ENCODE peak calls at places on chromosome 17, in nine cellular contexts. One of them, this sample, is unnamed. For H3K9me3, the result is how much of the 10 kb centered on the place peaks cover.

GRCh38 chr17:14762736-14763479 is 462.0 kb downstream of the HS3ST3B1 start:
- DNase-seq in colonic mucosa: no peak
- DNase-seq in SK-N-SH: no peak
- DNase-seq in astrocyte: no peak
- DNase-seq in A549: no peak
- DNase-seq in fibroblast of lung: no peak
- DNase-seq in left ventricle myocardium inferior: no peak
- DNase-seq in AG04450: no peak
- DNase-seq in RWPE2: no peak
- DNase-seq in this sample: no peak

GRCh38 chr17:27218041-27218440 is 75.9 kb upstream of the WSB1 start:
- DNase-seq in SK-N-SH: no peak
- DNase-seq in colonic mucosa: no peak
- DNase-seq in fibroblast of lung: no peak
- DNase-seq in astrocyte: no peak
- DNase-seq in left ventricle myocardium inferior: no peak
- DNase-seq in RWPE2: no peak
- DNase-seq in AG04450: no peak
- DNase-seq in A549: no peak
- DNase-seq in this sample: no peak

GRCh38 chr17:21279198-21279535 is 5.3 kb upstream of the MAP2K3 start:
- DNase-seq in fibroblast of lung: no peak
- DNase-seq in colonic mucosa: no peak
- DNase-seq in SK-N-SH: no peak
- DNase-seq in astrocyte: no peak
- DNase-seq in A549: no peak
- DNase-seq in left ventricle myocardium inferior: no peak
- DNase-seq in AG04450: no peak
- DNase-seq in RWPE2: no peak
- DNase-seq in this sample: no peak

GRCh38 chr17:82957961-82958491 is 118.2 kb upstream of the ZNF750 start:
- DNase-seq in RWPE2: no peak
- DNase-seq in fibroblast of lung: no peak
- DNase-seq in left ventricle myocardium inferior: peak
- DNase-seq in A549: no peak
- DNase-seq in AG04450: no peak
- DNase-seq in colonic mucosa: no peak
- DNase-seq in SK-N-SH: no peak
- DNase-seq in astrocyte: no peak
- DNase-seq in this sample: no peak

GRCh38 chr17:61574542-61575351 is 16.3 kb downstream of the NACA2 start:
- DNase-seq in SK-N-SH: peak
- DNase-seq in AG04450: no peak
- DNase-seq in astrocyte: peak
- DNase-seq in left ventricle myocardium inferior: no peak
- DNase-seq in colonic mucosa: peak
- DNase-seq in fibroblast of lung: peak
- DNase-seq in RWPE2: no peak
- DNase-seq in A549: peak
- DNase-seq in this sample: no peak

GRCh38 chr17:50055055-50055425 is 870 bp upstream of the ITGA3 start:
- DNase-seq in fibroblast of lung: no peak
- DNase-seq in A549: no peak
- DNase-seq in RWPE2: peak
- DNase-seq in AG04450: no peak
- DNase-seq in astrocyte: peak
- DNase-seq in SK-N-SH: no peak
- DNase-seq in left ventricle myocardium inferior: no peak
- DNase-seq in colonic mucosa: peak
- DNase-seq in this sample: no peak

GRCh38 chr17:73546770-73547345 is 97.4 kb downstream of the SDK2 start:
- DNase-seq in RWPE2: peak
- DNase-seq in left ventricle myocardium inferior: no peak
- DNase-seq in fibroblast of lung: no peak
- DNase-seq in colonic mucosa: peak
- DNase-seq in SK-N-SH: peak
- DNase-seq in A549: peak
- DNase-seq in astrocyte: no peak
- DNase-seq in AG04450: no peak
- DNase-seq in this sample: peak

GRCh38 chr17:72199256-72199655 is 78.4 kb downstream of the SOX9 start:
- DNase-seq in SK-N-SH: no peak
- DNase-seq in fibroblast of lung: no peak
- DNase-seq in left ventricle myocardium inferior: no peak
- DNase-seq in A549: no peak
- DNase-seq in RWPE2: no peak
- DNase-seq in astrocyte: no peak
- DNase-seq in AG04450: no peak
- DNase-seq in colonic mucosa: no peak
- DNase-seq in this sample: no peak

GRCh38 chr17:5794881-5795486 is 210.7 kb upstream of the NLRP1 start:
- DNase-seq in AG04450: no peak
- DNase-seq in fibroblast of lung: no peak
- DNase-seq in SK-N-SH: no peak
- DNase-seq in astrocyte: no peak
- DNase-seq in RWPE2: no peak
- DNase-seq in A549: no peak
- DNase-seq in colonic mucosa: no peak
- DNase-seq in left ventricle myocardium inferior: no peak
- DNase-seq in this sample: no peak

GRCh38 chr17:5797447-5797846 is 213.1 kb upstream of the NLRP1 start:
- DNase-seq in RWPE2: no peak
- DNase-seq in A549: no peak
- DNase-seq in astrocyte: no peak
- DNase-seq in fibroblast of lung: no peak
- DNase-seq in SK-N-SH: no peak
- DNase-seq in left ventricle myocardium inferior: no peak
- DNase-seq in colonic mucosa: no peak
- DNase-seq in AG04450: no peak
- DNase-seq in this sample: no peak

GRCh38 chr17:5789443-5789842 is 205.1 kb upstream of the NLRP1 start:
- DNase-seq in fibroblast of lung: peak
- DNase-seq in astrocyte: peak
- DNase-seq in A549: no peak
- DNase-seq in colonic mucosa: no peak
- DNase-seq in AG04450: no peak
- DNase-seq in SK-N-SH: no peak
- DNase-seq in RWPE2: no peak
- DNase-seq in left ventricle myocardium inferior: no peak
- DNase-seq in this sample: no peak

GRCh38 chr17:5793899-5794298 is 209.6 kb upstream of the NLRP1 start:
- DNase-seq in left ventricle myocardium inferior: no peak
- DNase-seq in AG04450: no peak
- DNase-seq in A549: no peak
- DNase-seq in astrocyte: no peak
- DNase-seq in colonic mucosa: no peak
- DNase-seq in RWPE2: no peak
- DNase-seq in SK-N-SH: no peak
- DNase-seq in fibroblast of lung: no peak
- DNase-seq in this sample: no peak

GRCh38 chr17:5793157-5793556 is 208.8 kb upstream of the NLRP1 start:
- DNase-seq in left ventricle myocardium inferior: no peak
- DNase-seq in astrocyte: no peak
- DNase-seq in SK-N-SH: no peak
- DNase-seq in colonic mucosa: no peak
- DNase-seq in RWPE2: no peak
- DNase-seq in A549: no peak
- DNase-seq in fibroblast of lung: no peak
- DNase-seq in AG04450: no peak
- DNase-seq in this sample: no peak
- TF ChIP-seq CTCF in left ventricle myocardium inferior: no peak
- TF ChIP-seq CTCF in astrocyte: peak
- TF ChIP-seq CTCF in SK-N-SH: peak
- TF ChIP-seq CTCF in colonic mucosa: no peak
- TF ChIP-seq CTCF in RWPE2: peak
- TF ChIP-seq CTCF in A549: no peak
- TF ChIP-seq CTCF in fibroblast of lung: peak
- TF ChIP-seq CTCF in AG04450: peak
- TF ChIP-seq CTCF in this sample: no peak

GRCh38 chr17:3861761-3862681 is 16.0 kb upstream of the NCBP3 start:
- DNase-seq in RWPE2: no peak
- DNase-seq in colonic mucosa: no peak
- DNase-seq in left ventricle myocardium inferior: no peak
- DNase-seq in AG04450: no peak
- DNase-seq in astrocyte: no peak
- DNase-seq in SK-N-SH: no peak
- DNase-seq in A549: no peak
- DNase-seq in fibroblast of lung: no peak
- DNase-seq in this sample: no peak
- H3K27ac ChIP-seq in RWPE2: no peak
- H3K27ac ChIP-seq in colonic mucosa: no peak
- H3K27ac ChIP-seq in left ventricle myocardium inferior: no peak
- H3K27ac ChIP-seq in AG04450: no peak
- H3K27ac ChIP-seq in astrocyte: no peak
- H3K27ac ChIP-seq in SK-N-SH: no peak
- H3K27ac ChIP-seq in A549: no peak
- H3K27ac ChIP-seq in fibroblast of lung: no peak
- H3K27ac ChIP-seq in this sample: no peak

DNA sequence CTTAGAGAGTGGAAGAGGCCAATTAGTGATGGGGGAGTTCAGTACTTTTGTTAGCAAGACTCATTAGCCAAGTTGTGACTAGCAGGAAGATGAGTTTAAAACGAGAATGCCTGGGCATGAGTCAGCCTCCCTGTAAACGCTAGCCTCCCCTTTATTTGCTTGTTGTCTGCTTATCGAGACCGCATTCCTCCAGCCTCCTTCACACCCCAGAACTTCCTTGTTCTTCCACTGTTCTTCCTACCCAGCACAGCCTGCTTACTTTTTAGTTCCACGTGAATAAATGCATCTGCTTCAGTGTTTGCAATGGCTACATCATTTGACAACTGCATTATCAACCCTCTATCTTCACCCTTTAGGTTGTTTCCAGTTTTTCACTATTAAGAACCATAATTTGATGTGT is 20.2 kb upstream of the OR3A1 start:
- DNase-seq in left ventricle myocardium inferior: no peak
- DNase-seq in astrocyte: no peak
- DNase-seq in A549: no peak
- DNase-seq in AG04450: no peak
- DNase-seq in SK-N-SH: no peak
- DNase-seq in colonic mucosa: no peak
- DNase-seq in RWPE2: no peak
- DNase-seq in fibroblast of lung: no peak
- DNase-seq in this sample: no peak
- H3K9me3 ChIP-seq in left ventricle myocardium inferior: under half
- H3K9me3 ChIP-seq in astrocyte: under half
- H3K9me3 ChIP-seq in A549: under half
- H3K9me3 ChIP-seq in AG04450: under half
- H3K9me3 ChIP-seq in SK-N-SH: under half
- H3K9me3 ChIP-seq in colonic mucosa: under half
- H3K9me3 ChIP-seq in RWPE2: under half
- H3K9me3 ChIP-seq in fibroblast of lung: under half
- H3K9me3 ChIP-seq in this sample: under half

DNA sequence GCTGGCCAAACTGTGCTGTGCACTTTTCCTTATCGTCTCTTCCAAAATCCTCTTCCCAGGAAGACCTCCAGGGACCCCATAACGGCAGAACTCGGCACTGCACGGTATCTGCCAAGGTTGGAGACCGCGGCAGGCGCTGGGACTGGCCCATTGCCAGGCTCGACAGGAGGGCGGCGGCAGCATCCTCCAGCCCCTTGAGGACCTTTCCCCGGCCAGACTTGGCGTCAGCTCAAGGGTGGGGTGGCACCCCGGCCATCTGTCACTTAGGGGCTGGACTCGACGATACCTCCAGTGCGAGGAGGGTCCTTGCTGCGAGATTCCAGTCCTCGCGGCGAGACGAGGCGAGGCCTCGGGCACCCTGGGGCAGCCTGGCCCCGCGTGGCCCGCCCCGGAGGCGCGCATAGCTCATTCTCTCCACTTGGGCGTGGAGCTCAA is 777 bp downstream of the ACLY start:
- DNase-seq in colonic mucosa: peak
- DNase-seq in left ventricle myocardium inferior: peak
- DNase-seq in astrocyte: no peak
- DNase-seq in A549: no peak
- DNase-seq in AG04450: no peak
- DNase-seq in SK-N-SH: peak
- DNase-seq in fibroblast of lung: peak
- DNase-seq in RWPE2: no peak
- DNase-seq in this sample: peak
- TF ChIP-seq CTCF in colonic mucosa: no peak
- TF ChIP-seq CTCF in left ventricle myocardium inferior: no peak
- TF ChIP-seq CTCF in astrocyte: no peak
- TF ChIP-seq CTCF in A549: no peak
- TF ChIP-seq CTCF in AG04450: no peak
- TF ChIP-seq CTCF in SK-N-SH: peak
- TF ChIP-seq CTCF in fibroblast of lung: no peak
- TF ChIP-seq CTCF in RWPE2: no peak
- TF ChIP-seq CTCF in this sample: no peak

This sample was measured in heart right ventricle.